ENCODE peak calls at places on chromosomes 7 and 10, in eight cellular contexts. B, X, R, T, S, W, N and G are unnamed samples.

GRCh38 chr10:127161482-127161881 is 34.9 kb downstream of the INSYN2A start:
- DNase-seq in N (no peak), W (no peak), R (no peak), S (no peak), T (no peak), X (no peak), B (no peak), G (no peak)

GRCh38 chr10:103559776-103560175 is 66.3 kb downstream of the NEURL1 start:
- DNase-seq in S (no peak), X (no peak), B (no peak), N (no peak), T (no peak), R (no peak), W (no peak), G (no peak)

GRCh38 chr10:24484771-24485170 is 238.9 kb downstream of the ARHGAP21 start:
- DNase-seq in N (no peak), X (no peak), W (no peak), T (no peak), S (no peak), R (no peak), B (no peak), G (no peak)

GRCh38 chr10:27143686-27144085 is 10.5 kb downstream of the YME1L1 start:
- DNase-seq in X (no peak), W (no peak), S (no peak), B (no peak), N (no peak), T (no peak), R (no peak), G (no peak)

GRCh38 chr7:28469562-28469961 is 57.2 kb downstream of the CREB5 start:
- DNase-seq in S (no peak), X (no peak), T (no peak), R (no peak), W (no peak), B (no peak), N (no peak), G (no peak)

GRCh38 chr7:34806831-34807230 is 148.8 kb downstream of the NPSR1 start:
- DNase-seq in T (no peak), R (no peak), W (no peak), B (no peak), S (no peak), X (no peak), N (no peak), G (no peak)

GRCh38 chr10:58264780-58265179 is 2.9 kb downstream of the IPMK start:
- DNase-seq in R (no peak), S (no peak), N (no peak), W (no peak), B (no peak), X (no peak), T (no peak), G (no peak)

GRCh38 chr7:151306374-151306773 is 35.2 kb upstream of the NUB1 start:
- DNase-seq in R (no peak), T (no peak), X (no peak), S (no peak), N (no peak), B (no peak), W (no peak), G (no peak)

GRCh38 chr10:28118985-28119628 is 120.2 kb upstream of the ODAD2 start:
- DNase-seq in B (no peak), T (no peak), W (no peak), S (no peak), X (no peak), N (no peak), R (no peak), G (no peak)

GRCh38 chr10:23432161-23432560 is 6.7 kb upstream of the OTUD1 start:
- DNase-seq in B (no peak), T (no peak), W (no peak), R (no peak), N (no peak), S (no peak), X (no peak), G (no peak)

GRCh38 chr10:101507241-101507640 is 80.8 kb downstream of the POLL start:
- DNase-seq in X (no peak), N (no peak), T (no peak), S (no peak), W (no peak), R (no peak), B (no peak), G (no peak)

GRCh38 chr7:106283831-106284515 is 810 bp downstream of the NAMPT start:
- DNase-seq in N (no peak), X (peak; percentile 62), W (peak; percentile 19), B (peak; percentile 75), S (peak; percentile 37), T (no peak), R (peak; percentile 55), G (peak; percentile 60)
- TF ChIP-seq POLR2A in N (no peak), X (peak; percentile 2), W (peak; percentile 28), B (peak; percentile 77), S (peak; percentile 38), T (no peak), R (peak; percentile 72), G (peak; percentile 72)

GRCh38 chr7:74449809-74450397 is 3.8 kb upstream of the GTF2IRD1 start:
- DNase-seq in B (peak; percentile 81), R (no peak), N (peak; percentile 48), T (peak; percentile 76), X (peak; percentile 51), S (peak; percentile 43), W (peak; percentile 29), G (peak; percentile 65)

GRCh38 chr7:74454059-74454947 is 597 bp downstream of the GTF2IRD1 start:
- DNase-seq in W (no peak), X (peak; percentile 52), N (no peak), S (no peak), T (no peak), B (no peak), R (no peak), G (peak; percentile 47)

GRCh38 chr7:74453321-74454011 is at the start of gene GTF2IRD1:
- DNase-seq in S (peak; percentile 73), B (peak; percentile 79), R (peak; percentile 68), N (no peak), T (peak; percentile 88), X (peak; percentile 83), W (peak; percentile 55), G (peak; percentile 71)

GRCh38 chr7:74454948-74455804 is 1.5 kb downstream of the GTF2IRD1 start:
- DNase-seq in B (peak; percentile 82), X (peak; percentile 39), N (no peak), T (no peak), S (no peak), W (no peak), R (no peak), G (peak; percentile 93)

GRCh38 chr7:74452748-74453320 is 872 bp upstream of the GTF2IRD1 start:
- DNase-seq in T (peak; percentile 34), N (no peak), X (peak; percentile 72), R (no peak), B (peak; percentile 74), S (no peak), W (peak; percentile 23), G (peak; percentile 50)
- H3K4me3 ChIP-seq in T (peak overlapping the region; percentile 92), N (peak overlapping the region; percentile 66), X (peak overlapping the region; percentile 44), R (peak overlapping the region; percentile 63), B (peak overlapping the region; percentile 49), S (peak overlapping the region; percentile 61), W (peak overlapping the region; percentile 93), G (no peak overlapping the region)

GRCh38 chr7:90345016-90345415 is 1.5 kb upstream of the GTPBP10 start:
- DNase-seq in B (no peak), R (no peak), N (no peak), W (no peak), X (no peak), S (no peak), T (no peak), G (no peak)

GRCh38 chr7:90345548-90346319 is 782 bp upstream of the GTPBP10 start:
- DNase-seq in S (peak; percentile 42), T (no peak), N (no peak), W (no peak), B (no peak), R (no peak), X (no peak), G (no peak)

GRCh38 chr7:90347759-90348158 is 1.2 kb downstream of the GTPBP10 start:
- DNase-seq in W (no peak), T (no peak), X (no peak), R (no peak), N (no peak), S (no peak), B (no peak), G (no peak)

GRCh38 chr7:90349305-90349704 is 2.8 kb downstream of the GTPBP10 start:
- DNase-seq in N (no peak), W (no peak), T (no peak), S (no peak), X (no peak), B (no peak), R (no peak), G (no peak)

GRCh38 chr7:90346326-90347125 is at the start of gene GTPBP10:
- DNase-seq in T (peak; percentile 83), B (peak; percentile 97), R (peak; percentile 94), S (peak; percentile 96), N (peak; percentile 91), X (peak; percentile 93), W (peak; percentile 85), G (peak; percentile 94)
- TF ChIP-seq POLR2A in T (peak; percentile 94), B (peak; percentile 74), R (peak; percentile 90), S (peak; percentile 93), N (peak; percentile 70), X (peak; percentile 57), W (peak; percentile 75), G (peak; percentile 90)

DNA sequence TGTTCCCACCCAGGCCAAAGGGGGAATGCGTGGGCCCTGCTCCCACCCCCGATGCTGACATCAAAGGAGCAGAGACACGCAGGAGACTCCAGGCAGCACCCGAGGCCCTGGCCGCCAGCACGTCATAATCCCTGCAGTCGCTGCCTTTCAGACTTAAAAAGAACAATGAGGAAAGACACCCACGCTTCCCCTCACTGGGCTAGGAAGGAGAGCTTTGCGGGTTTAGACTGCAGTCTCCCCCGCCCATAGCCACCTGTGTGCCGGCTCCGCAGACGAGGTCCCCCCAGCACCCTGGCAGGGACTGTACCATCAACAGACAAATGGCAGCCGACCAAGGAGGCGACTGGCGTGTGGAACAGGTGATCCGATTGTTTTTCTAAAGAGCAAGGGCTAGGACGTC is 1.3 kb downstream of the GRB10 start:
- DNase-seq in W (no peak), R (no peak), S (no peak), X (no peak), B (no peak), N (no peak), T (no peak), G (no peak)
- H3K4me3 ChIP-seq in W (no peak overlapping the region), R (peak overlapping the region; percentile 58), S (no peak overlapping the region), X (no peak overlapping the region), B (no peak overlapping the region), N (no peak overlapping the region), T (no peak overlapping the region), G (no peak overlapping the region)

GRCh38 chr10:84543077-84543476 is 214.7 kb downstream of the CCSER2 start:
- DNase-seq in N (no peak), B (no peak), T (no peak), W (no peak), X (no peak), R (no peak), S (no peak), G (no peak)

GRCh38 chr10:84543948-84544347 is 215.6 kb downstream of the CCSER2 start:
- DNase-seq in X (no peak), R (no peak), B (no peak), S (peak; percentile 16), N (no peak), W (no peak), T (no peak), G (no peak)

GRCh38 chr10:84541289-84541637 is 212.9 kb downstream of the CCSER2 start:
- DNase-seq in S (no peak), R (no peak), N (no peak), B (no peak), T (no peak), W (no peak), X (no peak), G (no peak)

GRCh38 chr10:84540617-84541288 is 212.4 kb downstream of the CCSER2 start:
- DNase-seq in R (peak; percentile 75), N (no peak), W (peak; percentile 23), B (peak; percentile 75), T (peak; percentile 62), S (peak; percentile 44), X (peak; percentile 33), G (peak; percentile 68)

GRCh38 chr10:84542552-84542951 is 214.2 kb downstream of the CCSER2 start:
- DNase-seq in S (no peak), R (no peak), X (no peak), N (no peak), T (no peak), W (no peak), B (no peak), G (no peak)
- TF ChIP-seq POLR2A in S (no peak), R (no peak), X (no peak), N (no peak), T (no peak), W (no peak), B (no peak), G (no peak)